ENCODE peak calls at places on chromosomes 6 and 20, in nine cellular contexts. N is body of pancreas, L is astrocyte of the spinal cord, P is dorsolateral prefrontal cortex, I is HFFc6, O is heart right ventricle, T is upper lobe of right lung, X is AG10803, A is right lobe of liver. M is an unnamed sample.

GRCh38 chr6:26223677-26224546 is 136.7 kb downstream of the HFE start:
- DNase-seq in N (no peak), L (peak; percentile 98), P (no peak), I (peak; percentile 98), O (no peak), T (no peak), X (peak; percentile 94), A (peak; percentile 76), M (no peak)

GRCh38 chr20:22663528-22664025 is 79.2 kb upstream of the FOXA2 start:
- DNase-seq in N (no peak), L (no peak), P (no peak), I (no peak), O (no peak), T (no peak), X (no peak), A (no peak), M (no peak)

GRCh38 chr6:137332637-137333228 is 113.5 kb upstream of the IFNGR1 start:
- DNase-seq in N (no peak), L (peak; percentile 75), P (no peak), I (no peak), O (no peak), T (no peak), X (peak; percentile 65), A (no peak), M (no peak)

GRCh38 chr6:47832386-47833080 is 50.7 kb downstream of the OPN5 start:
- DNase-seq in N (no peak), L (peak; percentile 64), P (no peak), I (no peak), O (no peak), T (no peak), X (no peak), A (no peak), M (no peak)

GRCh38 chr6:3961581-3962225 is 112.5 kb downstream of the FAM50B start:
- DNase-seq in N (no peak), L (peak; percentile 21), P (no peak), I (no peak), O (no peak), T (no peak), X (peak; percentile 35), A (no peak), M (no peak)

GRCh38 chr6:56864171-56864616 is 90.7 kb upstream of the BEND6 start:
- DNase-seq in N (no peak), L (peak; percentile 41), P (no peak), I (no peak), O (no peak), T (no peak), X (no peak), A (no peak), M (no peak)

GRCh38 chr6:118893095-118893881 is 664 bp upstream of the ASF1A start:
- DNase-seq in N (peak; percentile 41), L (peak; percentile 87), P (no peak), I (peak; percentile 62), O (no peak), T (no peak), X (peak; percentile 66), A (peak; percentile 49), M (no peak)

GRCh38 chr20:32050851-32051556 is 1.0 kb upstream of the HCK start:
- DNase-seq in N (no peak), L (no peak), P (peak; percentile 44), I (no peak), O (peak; percentile 39), T (peak; percentile 77), X (no peak), A (peak; percentile 69), M (peak; percentile 75)

GRCh38 chr20:7505835-7506221 is 434.4 kb downstream of the HAO1 start:
- DNase-seq in N (no peak), L (no peak), P (no peak), I (no peak), O (no peak), T (no peak), X (no peak), A (no peak), M (no peak)

GRCh38 chr20:4073852-4074741 is 58.7 kb upstream of the RNF24 start:
- DNase-seq in N (no peak), L (no peak), P (peak; percentile 74), I (no peak), O (no peak), T (no peak), X (peak; percentile 25), A (peak; percentile 43), M (no peak)

GRCh38 chr20:10647471-10647870 is 26.3 kb downstream of the JAG1 start:
- DNase-seq in N (no peak), L (no peak), P (no peak), I (no peak), O (no peak), T (no peak), X (no peak), A (no peak), M (no peak)

GRCh38 chr6:52539607-52540006 is 37.3 kb downstream of the TRAM2 start:
- DNase-seq in N (no peak), L (peak; percentile 67), P (no peak), I (peak; percentile 81), O (no peak), T (no peak), X (peak; percentile 84), A (no peak), M (no peak)

GRCh38 chr6:167795321-167795811 is 31.3 kb upstream of the AFDN start:
- DNase-seq in N (no peak), L (no peak), P (no peak), I (no peak), O (no peak), T (no peak), X (no peak), A (no peak), M (no peak)

GRCh38 chr6:85464722-85465150 is 14.9 kb downstream of the NT5E start:
- DNase-seq in N (no peak), L (peak; percentile 92), P (no peak), I (peak; percentile 95), O (no peak), T (no peak), X (peak; percentile 82), A (no peak), M (peak; percentile 52)

GRCh38 chr6:107800564-107801164 is 23.4 kb downstream of the SCML4 start:
- DNase-seq in N (no peak), L (no peak), P (no peak), I (no peak), O (no peak), T (no peak), X (no peak), A (no peak), M (no peak)

GRCh38 chr6:3077430-3077829 is 9.1 kb downstream of the RIPK1 start:
- DNase-seq in N (no peak), L (no peak), P (no peak), I (no peak), O (no peak), T (no peak), X (no peak), A (no peak), M (no peak)

GRCh38 chr6:78868124-78868523 is 773 bp downstream of the IRAK1BP1 start:
- DNase-seq in N (no peak), L (peak; percentile 7), P (no peak), I (no peak), O (no peak), T (no peak), X (peak; percentile 1), A (no peak), M (no peak)

GRCh38 chr20:47727170-47727880 is 58.0 kb downstream of the SULF2 start:
- DNase-seq in N (no peak), L (no peak), P (peak; percentile 56), I (no peak), O (peak; percentile 32), T (peak; percentile 81), X (no peak), A (peak; percentile 68), M (peak; percentile 99)

GRCh38 chr6:2108700-2109306 is 136.6 kb downstream of the GMDS start:
- DNase-seq in N (no peak), L (peak; percentile 27), P (no peak), I (no peak), O (no peak), T (no peak), X (no peak), A (no peak), M (no peak)

GRCh38 chr20:6265204-6265904 is 142.5 kb upstream of the FERMT1 start:
- DNase-seq in N (no peak), L (peak; percentile 86), P (no peak), I (peak; percentile 5), O (no peak), T (no peak), X (peak; percentile 49), A (no peak), M (no peak)

GRCh38 chr6:48922837-48923236 is 540.2 kb downstream of the MMUT start:
- DNase-seq in N (no peak), L (no peak), P (no peak), I (no peak), O (no peak), T (no peak), X (no peak), A (no peak), M (no peak)
- TF ChIP-seq CTCF in N (no peak), L (no peak), P (no peak), I (no peak), O (no peak), T (no peak), X (no peak), A (no peak), M (no peak)

GRCh38 chr20:38214871-38215788 is 45.4 kb downstream of the KIAA1755 start:
- DNase-seq in N (no peak), L (no peak), P (no peak), I (no peak), O (no peak), T (no peak), X (no peak), A (no peak), M (no peak)
- TF ChIP-seq CTCF in N (no peak), L (peak; percentile 27), P (no peak), I (peak; percentile 48), O (no peak), T (no peak), X (peak; percentile 14), A (no peak), M (peak; percentile 24)

GRCh38 chr6:121791396-121792315 is 356.2 kb downstream of the GJA1 start:
- DNase-seq in N (no peak), L (no peak), P (no peak), I (no peak), O (no peak), T (no peak), X (peak; percentile 92), A (no peak), M (no peak)
- TF ChIP-seq CTCF in N (no peak), L (peak; percentile 5), P (no peak), I (peak; percentile 31), O (no peak), T (no peak), X (peak; percentile 50), A (no peak), M (no peak)

DNA sequence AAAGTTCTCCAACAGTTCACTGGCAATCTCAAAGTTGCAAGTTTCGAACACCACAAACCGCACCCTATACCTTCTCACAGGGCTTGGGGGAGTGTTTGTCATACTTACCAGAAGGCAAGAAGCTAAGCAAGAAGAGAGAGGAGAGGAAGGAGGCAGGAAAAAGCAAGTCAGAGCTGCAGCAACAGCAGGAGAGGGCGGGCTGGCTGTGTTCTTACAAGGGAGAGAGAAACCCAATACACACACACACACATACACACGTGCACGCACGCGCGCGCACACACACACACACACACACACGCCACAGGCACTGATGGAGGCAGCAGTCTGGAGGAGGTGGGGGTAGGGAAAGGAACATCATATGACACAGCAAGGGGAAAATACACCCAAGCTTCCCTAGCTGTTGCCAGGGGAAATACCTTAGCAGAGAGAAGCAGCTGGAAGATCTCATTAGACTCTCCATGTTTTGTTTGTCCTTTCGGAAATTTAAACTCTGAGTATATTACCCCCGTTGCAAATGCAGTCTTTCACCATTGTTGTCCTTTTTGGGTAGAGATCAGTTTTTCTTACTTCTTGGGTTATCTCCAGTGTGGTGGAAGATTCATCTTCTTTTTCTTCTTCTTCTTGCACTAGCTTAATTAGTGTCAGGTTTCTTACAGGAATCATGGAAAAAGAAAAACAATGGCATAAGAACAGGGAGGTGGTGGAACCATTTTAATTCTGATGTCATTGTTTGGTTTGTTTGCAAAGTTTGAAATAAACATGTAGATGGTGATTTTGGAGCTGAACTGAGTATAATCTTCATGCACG is at the start of gene TXLNB:
- DNase-seq in N (peak; percentile 17), L (peak; percentile 92), P (peak; percentile 65), I (peak; percentile 58), O (peak; percentile 83), T (peak; percentile 79), X (peak; percentile 75), A (no peak), M (peak; percentile 83)
- TF ChIP-seq CTCF in N (no peak), L (no peak), P (no peak), I (no peak), O (no peak), T (no peak), X (no peak), A (no peak), M (no peak)